ENCODE peak calls at places on chromosomes 3 and 15, in six cellular contexts. Z is AG04450, K is cardiac muscle cell, P is neural progenitor cell, E is brain microvascular endothelial cell, I is heart left ventricle. Q is an unnamed sample. For H3K27me3, the result is how much of the 10 kb centered on the place peaks cover.

GRCh38 chr3:38636881-38637280 is 12.6 kb downstream of the SCN5A start:
- DNase-seq in Z (no peak), K (no peak), P (no peak), E (no peak), I (no peak), Q (no peak)

GRCh38 chr3:49785565-49786356 is 581 bp downstream of the IP6K1 start:
- DNase-seq in Z (no peak), K (peak), P (no peak), E (no peak), I (no peak), Q (no peak)

GRCh38 chr3:22981176-22981575 is 222.0 kb upstream of the UBE2E2 start:
- DNase-seq in Z (no peak), K (peak), P (no peak), E (no peak), I (no peak), Q (no peak)

GRCh38 chr15:75149911-75150709 is 51.6 kb upstream of the C15orf39 start:
- DNase-seq in Z (no peak), K (peak), P (no peak), E (peak), I (no peak), Q (no peak)

GRCh38 chr3:23537006-23537620 is 268.6 kb upstream of the UBE2E1 start:
- DNase-seq in Z (no peak), K (no peak), P (peak), E (no peak), I (no peak), Q (no peak)

GRCh38 chr15:79811406-79812405 is 85.1 kb downstream of the MTHFS start:
- DNase-seq in Z (peak), K (peak), P (no peak), E (no peak), I (peak), Q (peak)

GRCh38 chr15:40929730-40930429 is 740 bp downstream of the DLL4 start:
- DNase-seq in Z (no peak), K (peak), P (peak), E (peak), I (peak), Q (peak)

GRCh38 chr3:49707113-49707480 is 12.4 kb downstream of the AMIGO3 start:
- DNase-seq in Z (no peak), K (no peak), P (no peak), E (no peak), I (no peak), Q (no peak)

GRCh38 chr3:150905339-150905738 is at the start of gene MINDY4B:
- DNase-seq in Z (no peak), K (no peak), P (no peak), E (no peak), I (no peak), Q (no peak)

GRCh38 chr3:160378331-160379109 is 20.5 kb downstream of the IFT80 start:
- DNase-seq in Z (no peak), K (peak), P (no peak), E (peak), I (no peak), Q (no peak)

GRCh38 chr3:100159564-100160153 is 45.4 kb upstream of the FILIP1L start:
- DNase-seq in Z (peak), K (peak), P (no peak), E (peak), I (no peak), Q (no peak)

GRCh38 chr15:28459279-28459678 is 73.5 kb downstream of the GOLGA8G start:
- DNase-seq in Z (no peak), K (no peak), P (peak), E (no peak), I (no peak), Q (no peak)

GRCh38 chr15:89379423-89379735 is 44.8 kb upstream of the POLG start:
- DNase-seq in Z (no peak), K (no peak), P (no peak), E (no peak), I (no peak), Q (no peak)

GRCh38 chr15:78709263-78709882 is 68.4 kb upstream of the CHRNB4 start:
- DNase-seq in Z (no peak), K (peak), P (peak), E (peak), I (peak), Q (peak)

GRCh38 chr3:106359692-106360091 is 490.9 kb upstream of the CBLB start:
- DNase-seq in Z (no peak), K (no peak), P (no peak), E (no peak), I (no peak), Q (no peak)

GRCh38 chr3:122774564-122774963 is 19.1 kb downstream of the HSPBAP1 start:
- DNase-seq in Z (no peak), K (peak), P (no peak), E (peak), I (no peak), Q (no peak)

GRCh38 chr3:27423463-27423862 is 54.3 kb upstream of the NEK10 start:
- DNase-seq in Z (peak), K (peak), P (no peak), E (peak), I (no peak), Q (no peak)

GRCh38 chr3:133887075-133887950 is 8.4 kb downstream of the RAB6B start:
- DNase-seq in Z (no peak), K (no peak), P (no peak), E (no peak), I (no peak), Q (no peak)

GRCh38 chr3:167568634-167569033 is 85.1 kb downstream of the WDR49 start:
- DNase-seq in Z (no peak), K (no peak), P (no peak), E (no peak), I (no peak), Q (no peak)

GRCh38 chr15:60020736-60021135 is 16.6 kb downstream of the FOXB1 start:
- DNase-seq in Z (no peak), K (no peak), P (no peak), E (no peak), I (no peak), Q (no peak)

GRCh38 chr3:48285132-48285531 is 44.2 kb downstream of the ZNF589 start:
- DNase-seq in Z (no peak), K (peak), P (no peak), E (no peak), I (no peak), Q (no peak)

GRCh38 chr3:107522510-107523360 is at the start of gene BBX:
- DNase-seq in Z (peak), K (peak), P (peak), E (peak), I (peak), Q (peak)

GRCh38 chr3:32176989-32177701 is 61.3 kb upstream of the CMTM8 start:
- DNase-seq in Z (no peak), K (peak), P (peak), E (peak), I (no peak), Q (peak)

GRCh38 chr15:84734794-84735479 is 13.5 kb upstream of the ZNF592 start:
- DNase-seq in Z (no peak), K (peak), P (peak), E (peak), I (peak), Q (no peak)

GRCh38 chr3:54853573-54854404 is 74.1 kb downstream of the LRTM1 start:
- DNase-seq in Z (peak), K (peak), P (peak), E (peak), I (peak), Q (peak)

GRCh38 chr3:177812492-177812891 is 615.2 kb upstream of the TBL1XR1 start:
- DNase-seq in Z (no peak), K (no peak), P (no peak), E (no peak), I (no peak), Q (no peak)

GRCh38 chr3:112308151-112308911 is 14.3 kb upstream of the SLC9C1 start:
- DNase-seq in Z (peak), K (peak), P (peak), E (peak), I (peak), Q (peak)

GRCh38 chr15:38112406-38112805 is 140.2 kb upstream of the SPRED1 start:
- DNase-seq in Z (no peak), K (no peak), P (no peak), E (no peak), I (no peak), Q (no peak)

GRCh38 chr3:102714567-102714966 is 279.8 kb downstream of the ZPLD1 start:
- DNase-seq in Z (no peak), K (no peak), P (no peak), E (no peak), I (no peak), Q (peak)
- TF ChIP-seq CTCF in Z (no peak), K (no peak), P (no peak), E (no peak), I (no peak), Q (no peak)

DNA sequence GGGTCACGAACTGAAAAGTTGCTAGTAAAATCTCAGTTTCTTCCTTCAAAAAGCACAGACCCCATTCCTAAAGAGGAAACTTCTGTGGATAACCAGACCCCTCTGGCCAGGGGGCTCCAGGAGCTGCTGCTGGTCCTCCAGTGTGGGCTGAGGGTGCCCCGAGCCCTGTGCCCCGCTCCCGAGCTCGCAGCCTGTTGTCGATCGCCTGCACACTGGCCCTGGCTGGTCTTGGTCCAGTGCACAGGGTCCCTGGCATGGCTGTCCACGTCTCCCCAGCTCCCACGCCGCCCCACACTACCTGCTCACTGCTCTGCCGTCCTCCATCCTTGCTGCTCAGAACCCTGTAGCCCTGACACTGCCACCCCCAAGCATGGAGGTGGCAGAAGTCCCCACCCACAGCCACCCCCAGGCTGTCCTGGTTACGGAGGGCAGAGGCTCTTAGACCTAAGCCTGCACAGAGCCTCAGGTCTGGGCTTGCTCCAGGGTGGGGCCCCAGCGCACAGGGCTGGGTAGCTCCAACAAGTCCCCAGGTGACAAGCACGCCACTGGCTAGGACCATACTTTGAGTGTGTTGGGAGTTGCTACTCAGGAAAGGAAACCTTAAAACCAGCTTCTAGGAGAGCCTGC is 87.0 kb downstream of the PLXNA1 start:
- DNase-seq in Z (no peak), K (no peak), P (no peak), E (no peak), I (no peak), Q (no peak)
- H3K27me3 ChIP-seq in Z (under half), K (under half), P (under half), E (under half), I (under half), Q (under half)

DNA sequence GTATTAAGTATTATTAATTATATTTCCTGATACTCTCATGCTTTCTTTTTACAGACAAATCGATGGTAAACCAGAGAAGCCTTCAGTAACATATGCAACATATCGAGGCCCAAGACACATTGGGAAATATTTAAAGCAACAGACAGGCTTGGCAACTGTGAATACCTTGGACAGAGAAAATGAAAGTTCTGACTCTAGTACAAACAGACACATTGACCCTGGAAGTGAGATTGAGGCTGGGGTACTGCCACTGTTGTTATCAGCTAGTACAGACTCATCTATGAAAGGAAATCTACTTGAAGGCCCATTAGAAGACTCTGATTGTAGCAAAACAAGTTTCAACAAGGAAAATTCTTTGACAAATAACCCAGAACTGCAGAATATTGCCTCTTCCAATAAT is 50.0 kb downstream of the CRYBG3 start:
- DNase-seq in Z (no peak), K (peak), P (no peak), E (no peak), I (no peak), Q (no peak)
- H3K4me3 ChIP-seq in Z (peak), K (no peak), P (no peak), E (peak), I (no peak), Q (peak)

GRCh38 chr3:135099734-135100348 is 304.8 kb downstream of the EPHB1 start:
- DNase-seq in Z (no peak), K (no peak), P (no peak), E (no peak), I (no peak), Q (no peak)
- TF ChIP-seq CTCF in Z (no peak), K (no peak), P (no peak), E (no peak), I (no peak), Q (no peak)

DNA sequence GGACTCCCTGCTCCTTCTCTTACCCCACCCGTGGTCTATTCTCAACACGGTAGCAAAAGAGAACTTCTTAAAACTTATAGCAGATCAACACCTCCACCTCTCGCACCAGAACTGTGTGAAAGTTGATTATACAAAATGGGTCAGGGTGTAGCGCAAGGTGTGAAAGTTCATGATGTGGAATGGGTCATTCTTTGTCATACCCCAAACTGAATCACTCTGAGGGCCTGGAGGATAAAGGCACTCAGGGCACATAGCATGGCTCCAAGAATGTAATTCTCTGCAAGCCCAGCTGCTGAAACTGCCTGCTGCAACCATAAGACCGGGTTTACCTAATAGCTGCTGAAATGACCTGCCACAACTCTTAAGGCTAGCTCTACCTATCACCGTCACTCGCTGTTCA is 70.0 kb downstream of the FOXP1 start:
- DNase-seq in Z (no peak), K (no peak), P (no peak), E (no peak), I (no peak), Q (no peak)
- H3K27me3 ChIP-seq in Z (under half), K (under half), P (under half), E (under half), I (under half), Q (under half)